ENCODE peak calls at places on chromosomes 12 and 14, in eight cellular contexts. Z is midbrain; I is stimulated activated CD4-positive, alpha-beta T cell treated with anti-CD3 and anti-CD28 coated beads, Interleukin-1b, Interleukin-23, amount 100 ng/mL, for 1 hour; G is KG1; J is NCI-H1694; O is endothelial cell; K is activated effector memory CD4-positive, alpha-beta T cell treated with Interleukin-2 at 50 U/mL for 16 hours; V is EL. L is an unnamed sample.

GRCh38 chr14:22978873-22979671 is 3.3 kb downstream of the AJUBA start:
- DNase-seq in G (no peak), I (no peak), J (peak), V (peak), Z (no peak), K (no peak), O (no peak), L (no peak)

GRCh38 chr14:75032939-75033338 is 18.3 kb downstream of the MLH3 start:
- DNase-seq in Z (no peak), I (no peak), V (no peak), K (no peak), O (no peak), G (no peak), J (peak), L (no peak)

GRCh38 chr14:102493096-102493495 is 16.5 kb downstream of the ANKRD9 start:
- DNase-seq in O (no peak), V (no peak), G (no peak), Z (no peak), J (no peak), K (no peak), I (no peak), L (no peak)

GRCh38 chr14:77579760-77580159 is 36.7 kb downstream of the SPTLC2 start:
- DNase-seq in K (no peak), G (no peak), J (no peak), O (no peak), Z (no peak), V (peak), I (no peak), L (no peak)

GRCh38 chr12:56333197-56333678 is 562 bp downstream of the PAN2 start:
- DNase-seq in J (no peak), I (no peak), K (no peak), G (no peak), O (peak), V (no peak), Z (no peak), L (no peak)

GRCh38 chr12:30098677-30099076 is 314.9 kb upstream of the TMTC1 start:
- DNase-seq in V (no peak), G (no peak), Z (no peak), J (no peak), O (no peak), I (no peak), K (no peak), L (no peak)

GRCh38 chr14:99190696-99191662 is 81.0 kb downstream of the BCL11B start:
- DNase-seq in G (no peak), Z (no peak), I (no peak), V (no peak), O (no peak), J (no peak), K (no peak), L (no peak)

GRCh38 chr12:40152783-40153383 is 47.0 kb upstream of the SLC2A13 start:
- DNase-seq in Z (no peak), I (no peak), V (peak), G (peak), O (peak), K (peak), J (peak), L (no peak)

GRCh38 chr12:114221976-114222630 is 183.8 kb downstream of the TBX5 start:
- DNase-seq in I (no peak), G (no peak), O (no peak), V (peak), K (no peak), Z (no peak), J (no peak), L (no peak)

GRCh38 chr14:66600416-66600815 is 92.5 kb downstream of the GPHN start:
- DNase-seq in O (no peak), J (no peak), V (peak), G (no peak), K (no peak), Z (no peak), I (no peak), L (no peak)

GRCh38 chr12:42086021-42086420 is 58.7 kb downstream of the GXYLT1 start:
- DNase-seq in Z (no peak), J (peak), V (peak), I (no peak), G (no peak), K (no peak), O (no peak), L (no peak)

GRCh38 chr14:69687963-69688649 is 76.7 kb downstream of the SUSD6 start:
- DNase-seq in J (peak), I (no peak), O (no peak), Z (peak), V (no peak), G (no peak), K (no peak), L (no peak)

GRCh38 chr12:78062781-78063180 is 232.1 kb downstream of the NAV3 start:
- DNase-seq in G (no peak), Z (no peak), O (no peak), J (peak), I (no peak), V (peak), K (no peak), L (no peak)